ENCODE peak calls at places on chromosome 17, in four cellular contexts. W is GM10248, C is MM.1S, O is kidney glomerular epithelial cell. L is an unnamed sample.

GRCh38 chr17:66301864-66302741 is at the start of gene PRKCA:
- DNase-seq in O (peak; percentile 39), W (peak; percentile 76), C (peak; percentile 83), L (peak; percentile 88)

GRCh38 chr17:42275527-42276358 is 448 bp downstream of the STAT5B start:
- DNase-seq in O (no peak), C (no peak), W (no peak), L (peak; percentile 40)

GRCh38 chr17:14805348-14805747 is 459.8 kb downstream of the PMP22 start:
- DNase-seq in O (no peak), C (no peak), W (no peak), L (peak; percentile 17)

GRCh38 chr17:5580367-5580766 is 3.9 kb downstream of the NLRP1 start:
- DNase-seq in C (peak; percentile 25), O (no peak), W (no peak), L (no peak)

GRCh38 chr17:76884995-76885896 is 17.0 kb downstream of the MGAT5B start:
- DNase-seq in O (no peak), W (no peak), C (no peak), L (no peak)

GRCh38 chr17:76992911-76993310 is 124.7 kb downstream of the MGAT5B start:
- DNase-seq in W (no peak), C (no peak), O (no peak), L (no peak)

GRCh38 chr17:65066858-65067257 is 10.3 kb upstream of the GNA13 start:
- DNase-seq in W (no peak), O (no peak), C (no peak), L (no peak)

GRCh38 chr17:51820252-51820651 is 338.3 kb downstream of the CA10 start:
- DNase-seq in O (no peak), C (no peak), W (no peak), L (no peak)

GRCh38 chr17:77546772-77547201 is 406.0 kb downstream of the SEC14L1 start:
- DNase-seq in O (no peak), C (no peak), W (no peak), L (no peak)

GRCh38 chr17:18928726-18929125 is 23.2 kb upstream of the SLC5A10 start:
- DNase-seq in W (no peak), O (no peak), C (no peak), L (no peak)

GRCh38 chr17:44191941-44192496 is 5.2 kb downstream of the TMUB2 start:
- DNase-seq in C (no peak), O (no peak), W (no peak), L (no peak)

GRCh38 chr17:31289790-31290189 is 7.2 kb downstream of the OMG start:
- DNase-seq in C (no peak), O (no peak), W (no peak), L (peak; percentile 29)

GRCh38 chr17:1720856-1721386 is 3.6 kb upstream of the WDR81 start:
- DNase-seq in O (peak; percentile 44), C (peak; percentile 63), W (no peak), L (peak; percentile 67)

GRCh38 chr17:58275417-58275816 is 5.3 kb downstream of the MPO start:
- DNase-seq in O (no peak), C (no peak), W (no peak), L (no peak)

GRCh38 chr17:40542562-40543411 is 22.5 kb downstream of the CCR7 start:
- DNase-seq in C (no peak), W (peak; percentile 71), O (peak; percentile 31), L (peak; percentile 76)

GRCh38 chr17:7606280-7606679 is 8.4 kb downstream of the FXR2 start:
- DNase-seq in O (no peak), W (no peak), C (no peak), L (no peak)

GRCh38 chr17:83151442-83152220 is 72.2 kb downstream of the METRNL start:
- DNase-seq in W (no peak), C (no peak), O (peak; percentile 52), L (no peak)

GRCh38 chr17:48841395-48841831 is 10.6 kb downstream of the CALCOCO2 start:
- DNase-seq in W (peak; percentile 72), C (peak; percentile 68), O (no peak), L (peak; percentile 60)

GRCh38 chr17:6346387-6346786 is 88.5 kb downstream of the AIPL1 start:
- DNase-seq in O (no peak), C (no peak), W (no peak), L (no peak)

GRCh38 chr17:40926341-40926740 is 11.1 kb downstream of the KRT23 start:
- DNase-seq in O (no peak), C (no peak), W (no peak), L (no peak)

GRCh38 chr17:52136173-52136572 is 22.3 kb downstream of the CA10 start:
- DNase-seq in C (no peak), O (no peak), W (no peak), L (no peak)

GRCh38 chr17:76704799-76705198 is 6.0 kb downstream of the MXRA7 start:
- DNase-seq in C (no peak), O (no peak), W (no peak), L (no peak)

GRCh38 chr17:14903810-14904209 is 361.3 kb downstream of the PMP22 start:
- DNase-seq in C (no peak), O (no peak), W (no peak), L (peak; percentile 20)

GRCh38 chr17:82315703-82316358 is 1.6 kb downstream of the CD7 start:
- DNase-seq in C (no peak), W (no peak), O (no peak), L (no peak)

GRCh38 chr17:48910370-48910769 is 2.2 kb downstream of the UBE2Z start:
- DNase-seq in W (no peak), C (no peak), O (no peak), L (no peak)

GRCh38 chr17:38918129-38918913 is 7.1 kb upstream of the LASP1NB start:
- DNase-seq in W (no peak), O (no peak), C (no peak), L (no peak)

GRCh38 chr17:10270258-10270657 is 71.9 kb upstream of the GAS7 start:
- DNase-seq in W (no peak), C (no peak), O (no peak), L (no peak)

GRCh38 chr17:14168582-14168981 is 68.1 kb downstream of the CDRT15 start:
- DNase-seq in W (no peak), O (no peak), C (no peak), L (no peak)

GRCh38 chr17:76917829-76918228 is 49.6 kb downstream of the MGAT5B start:
- DNase-seq in O (no peak), C (no peak), W (no peak), L (no peak)

GRCh38 chr17:36008998-36009665 is 7.8 kb upstream of the CCL15 start:
- DNase-seq in C (peak; percentile 83), W (no peak), O (no peak), L (peak; percentile 39)

GRCh38 chr17:42276609-42277341 is 584 bp upstream of the STAT5B start:
- DNase-seq in O (peak; percentile 73), W (peak; percentile 45), C (no peak), L (peak; percentile 87)

GRCh38 chr17:64773836-64774761 is 112.0 kb upstream of the SMURF2 start:
- DNase-seq in C (peak; percentile 74), O (peak; percentile 55), W (peak; percentile 53), L (peak; percentile 88)

GRCh38 chr17:48733632-48734327 is 5.2 kb upstream of the HOXB13 start:
- DNase-seq in W (no peak), O (no peak), C (no peak), L (no peak)